ENCODE peak calls at places on chromosomes 2 and 18, in seven cellular contexts. One of them, this sample, is unnamed.

GRCh38 chr2:202018950-202019349 is 14.7 kb upstream of the FZD7 start:
- DNase-seq in stimulated activated naive B cell treated with anti-CD40 and anti-IgM and Interleukin-4, amounts not matched to agents 10 μg/mL and 1 μg/mL and 100 μg/mL, for 72 hours: no peak
- DNase-seq in A549: no peak
- DNase-seq in NCI-H1436: no peak
- DNase-seq in effector memory CD4-positive, alpha-beta T cell: no peak
- DNase-seq in cerebellum: no peak
- DNase-seq in COR-L47: no peak
- DNase-seq in this sample: no peak

GRCh38 chr2:133240505-133241230 is 327.6 kb downstream of the NCKAP5 start:
- DNase-seq in cerebellum: peak
- DNase-seq in A549: no peak
- DNase-seq in NCI-H1436: no peak
- DNase-seq in effector memory CD4-positive, alpha-beta T cell: no peak
- DNase-seq in stimulated activated naive B cell treated with anti-CD40 and anti-IgM and Interleukin-4, amounts not matched to agents 10 μg/mL and 1 μg/mL and 100 μg/mL, for 72 hours: no peak
- DNase-seq in COR-L47: no peak
- DNase-seq in this sample: no peak

GRCh38 chr2:45494275-45494977 is 116.6 kb downstream of the SRBD1 start:
- DNase-seq in A549: peak
- DNase-seq in effector memory CD4-positive, alpha-beta T cell: no peak
- DNase-seq in stimulated activated naive B cell treated with anti-CD40 and anti-IgM and Interleukin-4, amounts not matched to agents 10 μg/mL and 1 μg/mL and 100 μg/mL, for 72 hours: no peak
- DNase-seq in cerebellum: peak
- DNase-seq in COR-L47: peak
- DNase-seq in NCI-H1436: peak
- DNase-seq in this sample: no peak

GRCh38 chr2:174771631-174772491 is 7.6 kb upstream of the CHRNA1 start:
- DNase-seq in A549: peak
- DNase-seq in stimulated activated naive B cell treated with anti-CD40 and anti-IgM and Interleukin-4, amounts not matched to agents 10 μg/mL and 1 μg/mL and 100 μg/mL, for 72 hours: no peak
- DNase-seq in cerebellum: peak
- DNase-seq in effector memory CD4-positive, alpha-beta T cell: no peak
- DNase-seq in NCI-H1436: peak
- DNase-seq in COR-L47: peak
- DNase-seq in this sample: peak

GRCh38 chr2:234111523-234111922 is 61.0 kb downstream of the SPP2 start:
- DNase-seq in NCI-H1436: no peak
- DNase-seq in stimulated activated naive B cell treated with anti-CD40 and anti-IgM and Interleukin-4, amounts not matched to agents 10 μg/mL and 1 μg/mL and 100 μg/mL, for 72 hours: no peak
- DNase-seq in COR-L47: no peak
- DNase-seq in cerebellum: no peak
- DNase-seq in A549: peak
- DNase-seq in effector memory CD4-positive, alpha-beta T cell: no peak
- DNase-seq in this sample: no peak

GRCh38 chr2:16239296-16239850 is 299.0 kb downstream of the MYCN start:
- DNase-seq in COR-L47: no peak
- DNase-seq in effector memory CD4-positive, alpha-beta T cell: no peak
- DNase-seq in stimulated activated naive B cell treated with anti-CD40 and anti-IgM and Interleukin-4, amounts not matched to agents 10 μg/mL and 1 μg/mL and 100 μg/mL, for 72 hours: no peak
- DNase-seq in NCI-H1436: no peak
- DNase-seq in A549: no peak
- DNase-seq in cerebellum: no peak
- DNase-seq in this sample: no peak

GRCh38 chr18:32271649-32272324 is 81.9 kb downstream of the MEP1B start:
- DNase-seq in stimulated activated naive B cell treated with anti-CD40 and anti-IgM and Interleukin-4, amounts not matched to agents 10 μg/mL and 1 μg/mL and 100 μg/mL, for 72 hours: no peak
- DNase-seq in NCI-H1436: peak
- DNase-seq in cerebellum: peak
- DNase-seq in A549: peak
- DNase-seq in effector memory CD4-positive, alpha-beta T cell: no peak
- DNase-seq in COR-L47: peak
- DNase-seq in this sample: peak

GRCh38 chr2:133838642-133839370 is 270.5 kb upstream of the NCKAP5 start:
- DNase-seq in cerebellum: peak
- DNase-seq in A549: no peak
- DNase-seq in stimulated activated naive B cell treated with anti-CD40 and anti-IgM and Interleukin-4, amounts not matched to agents 10 μg/mL and 1 μg/mL and 100 μg/mL, for 72 hours: no peak
- DNase-seq in NCI-H1436: no peak
- DNase-seq in COR-L47: no peak
- DNase-seq in effector memory CD4-positive, alpha-beta T cell: no peak
- DNase-seq in this sample: no peak

GRCh38 chr2:54858021-54858681 is 134.7 kb downstream of the EML6 start:
- DNase-seq in effector memory CD4-positive, alpha-beta T cell: no peak
- DNase-seq in NCI-H1436: no peak
- DNase-seq in A549: no peak
- DNase-seq in COR-L47: no peak
- DNase-seq in cerebellum: no peak
- DNase-seq in stimulated activated naive B cell treated with anti-CD40 and anti-IgM and Interleukin-4, amounts not matched to agents 10 μg/mL and 1 μg/mL and 100 μg/mL, for 72 hours: no peak
- DNase-seq in this sample: peak

GRCh38 chr2:96536445-96537065 is at the start of gene ARID5A:
- DNase-seq in A549: peak
- DNase-seq in cerebellum: peak
- DNase-seq in COR-L47: peak
- DNase-seq in NCI-H1436: peak
- DNase-seq in effector memory CD4-positive, alpha-beta T cell: peak
- DNase-seq in stimulated activated naive B cell treated with anti-CD40 and anti-IgM and Interleukin-4, amounts not matched to agents 10 μg/mL and 1 μg/mL and 100 μg/mL, for 72 hours: peak
- DNase-seq in this sample: peak

GRCh38 chr2:1766851-1767771 is 22.8 kb upstream of the PXDN start:
- DNase-seq in NCI-H1436: no peak
- DNase-seq in cerebellum: no peak
- DNase-seq in A549: no peak
- DNase-seq in COR-L47: no peak
- DNase-seq in stimulated activated naive B cell treated with anti-CD40 and anti-IgM and Interleukin-4, amounts not matched to agents 10 μg/mL and 1 μg/mL and 100 μg/mL, for 72 hours: no peak
- DNase-seq in effector memory CD4-positive, alpha-beta T cell: no peak
- DNase-seq in this sample: no peak

GRCh38 chr2:199303814-199304213 is 153.9 kb downstream of the SATB2 start:
- DNase-seq in cerebellum: no peak
- DNase-seq in A549: no peak
- DNase-seq in stimulated activated naive B cell treated with anti-CD40 and anti-IgM and Interleukin-4, amounts not matched to agents 10 μg/mL and 1 μg/mL and 100 μg/mL, for 72 hours: no peak
- DNase-seq in COR-L47: no peak
- DNase-seq in NCI-H1436: no peak
- DNase-seq in effector memory CD4-positive, alpha-beta T cell: no peak
- DNase-seq in this sample: no peak

GRCh38 chr2:12465631-12466135 is 251.1 kb upstream of the TRIB2 start:
- DNase-seq in cerebellum: no peak
- DNase-seq in effector memory CD4-positive, alpha-beta T cell: no peak
- DNase-seq in A549: no peak
- DNase-seq in stimulated activated naive B cell treated with anti-CD40 and anti-IgM and Interleukin-4, amounts not matched to agents 10 μg/mL and 1 μg/mL and 100 μg/mL, for 72 hours: no peak
- DNase-seq in NCI-H1436: no peak
- DNase-seq in COR-L47: no peak
- DNase-seq in this sample: no peak